ENCODE peak calls at places on chromosomes 16 and 17, in six cellular contexts. J, F, V, Q, U and O are unnamed samples.

GRCh38 chr17:34235389-34236028 is 19.6 kb upstream of the CCL2 start:
- DNase-seq in J (peak), F (no peak), V (no peak), Q (no peak), U (peak), O (no peak)

GRCh38 chr17:74943808-74944522 is 8.3 kb downstream of the OTOP3 start:
- DNase-seq in J (no peak), F (no peak), V (no peak), Q (no peak), U (no peak), O (no peak)

GRCh38 chr16:15482068-15482747 is 47.8 kb downstream of the BMERB1 start:
- DNase-seq in J (peak), F (peak), V (no peak), Q (peak), U (no peak), O (peak)

GRCh38 chr16:51757124-51757470 is 606.0 kb upstream of the SALL1 start:
- DNase-seq in J (no peak), F (no peak), V (no peak), Q (no peak), U (no peak), O (no peak)

GRCh38 chr17:58172369-58173071 is 5.7 kb downstream of the OR4D2 start:
- DNase-seq in J (peak), F (peak), V (peak), Q (no peak), U (peak), O (no peak)

GRCh38 chr17:15108992-15109391 is 156.1 kb downstream of the PMP22 start:
- DNase-seq in J (no peak), F (no peak), V (no peak), Q (no peak), U (no peak), O (no peak)

GRCh38 chr17:70552230-70552981 is 383.1 kb downstream of the KCNJ2 start:
- DNase-seq in J (peak), F (peak), V (peak), Q (peak), U (peak), O (no peak)

GRCh38 chr16:59878999-59879398 is 1144.9 kb upstream of the GOT2 start:
- DNase-seq in J (no peak), F (peak), V (no peak), Q (no peak), U (no peak), O (no peak)

GRCh38 chr16:69309316-69309715 is 1.8 kb upstream of the VPS4A start:
- DNase-seq in J (no peak), F (no peak), V (no peak), Q (no peak), U (no peak), O (no peak)

GRCh38 chr16:68065716-68066305 is 19.4 kb upstream of the NFATC3 start:
- DNase-seq in J (peak), F (no peak), V (no peak), Q (no peak), U (no peak), O (no peak)

GRCh38 chr16:66427036-66427446 is at the start of gene BEAN1:
- DNase-seq in J (no peak), F (no peak), V (no peak), Q (no peak), U (no peak), O (no peak)

GRCh38 chr16:85735225-85735722 is 15.6 kb downstream of the C16orf74 start:
- DNase-seq in J (no peak), F (no peak), V (no peak), Q (no peak), U (peak), O (no peak)

GRCh38 chr16:89723279-89724250 is 2.2 kb downstream of the ZNF276 start:
- DNase-seq in J (peak), F (no peak), V (no peak), Q (no peak), U (no peak), O (no peak)

GRCh38 chr17:73624496-73624988 is 19.7 kb downstream of the SDK2 start:
- DNase-seq in J (no peak), F (no peak), V (no peak), Q (no peak), U (no peak), O (no peak)

GRCh38 chr17:80311216-80311827 is 50.7 kb downstream of the RNF213 start:
- DNase-seq in J (no peak), F (no peak), V (no peak), Q (no peak), U (no peak), O (no peak)

GRCh38 chr17:11644265-11645212 is 46.3 kb downstream of the DNAH9 start:
- DNase-seq in J (peak), F (peak), V (peak), Q (peak), U (peak), O (peak)

GRCh38 chr16:56643833-56644232 is 5.4 kb downstream of the MT1A start:
- DNase-seq in J (no peak), F (no peak), V (no peak), Q (no peak), U (no peak), O (no peak)